ENCODE peak calls at places on chromosome 15, in seven cellular contexts. One of them, this sample, is unnamed.

GRCh38 chr15:79365765-79366164 is 54.9 kb downstream of the TMED3 start:
- DNase-seq in GM06990: no peak
- DNase-seq in GM12878: no peak
- DNase-seq in astrocyte of the spinal cord: no peak
- DNase-seq in CD4-positive, alpha-beta T cell: no peak
- DNase-seq in kidney: no peak
- DNase-seq in GM23338: no peak
- DNase-seq in this sample: no peak

GRCh38 chr15:41056810-41057209 is 59.3 kb downstream of the INO80 start:
- DNase-seq in GM06990: no peak
- DNase-seq in GM12878: no peak
- DNase-seq in astrocyte of the spinal cord: no peak
- DNase-seq in CD4-positive, alpha-beta T cell: no peak
- DNase-seq in kidney: no peak
- DNase-seq in GM23338: no peak
- DNase-seq in this sample: no peak

GRCh38 chr15:79874242-79874641 is 22.6 kb downstream of the MTHFS start:
- DNase-seq in GM06990: no peak
- DNase-seq in GM12878: no peak
- DNase-seq in astrocyte of the spinal cord: no peak
- DNase-seq in CD4-positive, alpha-beta T cell: no peak
- DNase-seq in kidney: no peak
- DNase-seq in GM23338: no peak
- DNase-seq in this sample: no peak

GRCh38 chr15:100788080-100788730 is 91.4 kb upstream of the ALDH1A3 start:
- DNase-seq in GM06990: no peak
- DNase-seq in GM12878: no peak
- DNase-seq in astrocyte of the spinal cord: no peak
- DNase-seq in CD4-positive, alpha-beta T cell: no peak
- DNase-seq in kidney: no peak
- DNase-seq in GM23338: no peak
- DNase-seq in this sample: no peak

GRCh38 chr15:57196865-57197264 is 179.4 kb upstream of the CGNL1 start:
- DNase-seq in GM06990: no peak
- DNase-seq in GM12878: no peak
- DNase-seq in astrocyte of the spinal cord: no peak
- DNase-seq in CD4-positive, alpha-beta T cell: no peak
- DNase-seq in kidney: no peak
- DNase-seq in GM23338: no peak
- DNase-seq in this sample: no peak

GRCh38 chr15:82231842-82232241 is 30.7 kb downstream of the EFL1 start:
- DNase-seq in GM06990: no peak
- DNase-seq in GM12878: no peak
- DNase-seq in astrocyte of the spinal cord: no peak
- DNase-seq in CD4-positive, alpha-beta T cell: no peak
- DNase-seq in kidney: no peak
- DNase-seq in GM23338: peak
- DNase-seq in this sample: no peak

GRCh38 chr15:60362318-60363023 is 35.3 kb downstream of the ANXA2 start:
- DNase-seq in GM06990: no peak
- DNase-seq in GM12878: no peak
- DNase-seq in astrocyte of the spinal cord: peak
- DNase-seq in CD4-positive, alpha-beta T cell: no peak
- DNase-seq in kidney: no peak
- DNase-seq in GM23338: no peak
- DNase-seq in this sample: peak

GRCh38 chr15:49589030-49589429 is 31.6 kb downstream of the FAM227B start:
- DNase-seq in GM06990: no peak
- DNase-seq in GM12878: no peak
- DNase-seq in astrocyte of the spinal cord: no peak
- DNase-seq in CD4-positive, alpha-beta T cell: no peak
- DNase-seq in kidney: no peak
- DNase-seq in GM23338: no peak
- DNase-seq in this sample: no peak

GRCh38 chr15:68518046-68518445 is 60.7 kb upstream of the CORO2B start:
- DNase-seq in GM06990: no peak
- DNase-seq in GM12878: no peak
- DNase-seq in astrocyte of the spinal cord: no peak
- DNase-seq in CD4-positive, alpha-beta T cell: no peak
- DNase-seq in kidney: no peak
- DNase-seq in GM23338: peak
- DNase-seq in this sample: peak

GRCh38 chr15:67025719-67026118 is 39.7 kb upstream of the SMAD3 start:
- DNase-seq in GM06990: no peak
- DNase-seq in GM12878: no peak
- DNase-seq in astrocyte of the spinal cord: peak
- DNase-seq in CD4-positive, alpha-beta T cell: no peak
- DNase-seq in kidney: peak
- DNase-seq in GM23338: no peak
- DNase-seq in this sample: peak

GRCh38 chr15:42081463-42081830 is 12.9 kb downstream of the PLA2G4D start:
- DNase-seq in GM06990: no peak
- DNase-seq in GM12878: no peak
- DNase-seq in astrocyte of the spinal cord: no peak
- DNase-seq in CD4-positive, alpha-beta T cell: no peak
- DNase-seq in kidney: no peak
- DNase-seq in GM23338: no peak
- DNase-seq in this sample: no peak

DNA sequence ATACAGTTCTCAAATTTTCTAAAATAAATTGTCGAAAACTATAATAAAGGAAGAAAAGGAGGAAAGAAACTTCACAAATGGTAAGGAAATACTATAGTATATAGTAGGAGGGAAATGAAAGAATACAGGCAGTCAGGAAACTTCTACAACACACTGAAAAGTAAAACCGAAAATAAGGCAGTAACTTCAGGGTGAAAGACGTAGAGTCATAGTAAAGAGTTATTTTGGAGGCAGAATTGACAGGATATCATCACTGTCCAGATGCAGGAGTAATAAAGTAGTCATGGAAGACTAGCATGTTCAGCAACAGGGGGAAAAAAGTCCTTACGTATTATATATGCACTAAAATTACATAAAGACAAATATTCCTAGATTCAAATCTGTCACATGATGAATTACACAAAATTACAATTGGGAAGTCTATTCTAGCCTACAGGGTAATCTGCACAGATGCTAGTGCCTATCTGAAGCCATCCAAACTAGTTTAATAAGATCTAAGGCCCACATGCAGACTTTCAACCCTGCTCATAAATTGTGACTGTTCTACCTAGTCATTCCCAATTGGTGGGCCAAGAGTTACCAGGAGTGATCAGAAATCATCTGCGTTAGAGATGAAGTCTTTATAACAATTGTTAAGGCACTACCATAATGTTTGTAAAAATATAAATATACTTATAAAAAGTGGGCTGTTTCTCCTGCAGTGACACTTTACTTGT is 14.0 kb downstream of the VPS13C start:
- DNase-seq in GM06990: peak
- DNase-seq in GM12878: no peak
- DNase-seq in astrocyte of the spinal cord: no peak
- DNase-seq in CD4-positive, alpha-beta T cell: no peak
- DNase-seq in kidney: no peak
- DNase-seq in GM23338: no peak
- DNase-seq in this sample: no peak
- TF ChIP-seq CTCF in GM06990: no peak
- TF ChIP-seq CTCF in GM12878: no peak
- TF ChIP-seq CTCF in astrocyte of the spinal cord: no peak
- TF ChIP-seq CTCF in CD4-positive, alpha-beta T cell: no peak
- TF ChIP-seq CTCF in kidney: no peak
- TF ChIP-seq CTCF in GM23338: no peak
- TF ChIP-seq CTCF in this sample: no peak

DNA sequence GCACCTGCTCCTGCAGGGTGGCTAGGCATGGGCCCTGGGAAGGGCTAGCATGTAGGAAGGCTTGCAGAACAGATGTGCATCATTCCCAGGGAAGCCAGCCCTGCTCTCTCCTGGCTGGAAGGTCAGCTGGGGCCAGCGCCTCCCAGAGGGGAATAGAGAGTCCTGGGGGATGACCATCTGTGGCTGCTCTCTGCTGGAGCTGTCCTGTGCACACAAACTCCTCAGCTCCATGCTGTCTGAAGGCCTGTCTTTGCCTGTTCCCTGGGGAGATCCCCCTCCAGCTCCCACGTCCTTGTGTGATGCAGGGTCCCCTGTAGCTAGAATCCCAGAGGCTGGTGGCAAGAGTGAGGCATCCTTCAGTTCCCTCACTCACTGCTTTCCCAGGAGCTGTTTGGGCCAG is 19.3 kb downstream of the IL16 start:
- DNase-seq in GM06990: no peak
- DNase-seq in GM12878: no peak
- DNase-seq in astrocyte of the spinal cord: no peak
- DNase-seq in CD4-positive, alpha-beta T cell: no peak
- DNase-seq in kidney: no peak
- DNase-seq in GM23338: no peak
- DNase-seq in this sample: no peak
- TF ChIP-seq CTCF in GM06990: no peak
- TF ChIP-seq CTCF in GM12878: no peak
- TF ChIP-seq CTCF in astrocyte of the spinal cord: no peak
- TF ChIP-seq CTCF in CD4-positive, alpha-beta T cell: no peak
- TF ChIP-seq CTCF in kidney: no peak
- TF ChIP-seq CTCF in GM23338: no peak
- TF ChIP-seq CTCF in this sample: no peak

GRCh38 chr15:88913850-88914169 is 631 bp upstream of the MFGE8 start:
- DNase-seq in GM06990: no peak
- DNase-seq in GM12878: no peak
- DNase-seq in astrocyte of the spinal cord: no peak
- DNase-seq in CD4-positive, alpha-beta T cell: no peak
- DNase-seq in kidney: no peak
- DNase-seq in GM23338: no peak
- DNase-seq in this sample: no peak

GRCh38 chr15:88915354-88915753 is 2.2 kb upstream of the MFGE8 start:
- DNase-seq in GM06990: no peak
- DNase-seq in GM12878: no peak
- DNase-seq in astrocyte of the spinal cord: no peak
- DNase-seq in CD4-positive, alpha-beta T cell: no peak
- DNase-seq in kidney: no peak
- DNase-seq in GM23338: no peak
- DNase-seq in this sample: no peak

GRCh38 chr15:88911766-88912118 is 1.4 kb downstream of the MFGE8 start:
- DNase-seq in GM06990: no peak
- DNase-seq in GM12878: no peak
- DNase-seq in astrocyte of the spinal cord: no peak
- DNase-seq in CD4-positive, alpha-beta T cell: no peak
- DNase-seq in kidney: no peak
- DNase-seq in GM23338: peak
- DNase-seq in this sample: no peak

GRCh38 chr15:88912500-88912921 is 668 bp downstream of the MFGE8 start:
- DNase-seq in GM06990: no peak
- DNase-seq in GM12878: no peak
- DNase-seq in astrocyte of the spinal cord: peak
- DNase-seq in CD4-positive, alpha-beta T cell: no peak
- DNase-seq in kidney: peak
- DNase-seq in GM23338: peak
- DNase-seq in this sample: no peak

GRCh38 chr15:88913017-88913849 is at the start of gene MFGE8:
- DNase-seq in GM06990: peak
- DNase-seq in GM12878: no peak
- DNase-seq in astrocyte of the spinal cord: peak
- DNase-seq in CD4-positive, alpha-beta T cell: peak
- DNase-seq in kidney: peak
- DNase-seq in GM23338: peak
- DNase-seq in this sample: peak
- TF ChIP-seq CTCF in GM06990: no peak
- TF ChIP-seq CTCF in GM12878: no peak
- TF ChIP-seq CTCF in astrocyte of the spinal cord: no peak
- TF ChIP-seq CTCF in CD4-positive, alpha-beta T cell: peak
- TF ChIP-seq CTCF in kidney: no peak
- TF ChIP-seq CTCF in GM23338: no peak
- TF ChIP-seq CTCF in this sample: no peak

DNA sequence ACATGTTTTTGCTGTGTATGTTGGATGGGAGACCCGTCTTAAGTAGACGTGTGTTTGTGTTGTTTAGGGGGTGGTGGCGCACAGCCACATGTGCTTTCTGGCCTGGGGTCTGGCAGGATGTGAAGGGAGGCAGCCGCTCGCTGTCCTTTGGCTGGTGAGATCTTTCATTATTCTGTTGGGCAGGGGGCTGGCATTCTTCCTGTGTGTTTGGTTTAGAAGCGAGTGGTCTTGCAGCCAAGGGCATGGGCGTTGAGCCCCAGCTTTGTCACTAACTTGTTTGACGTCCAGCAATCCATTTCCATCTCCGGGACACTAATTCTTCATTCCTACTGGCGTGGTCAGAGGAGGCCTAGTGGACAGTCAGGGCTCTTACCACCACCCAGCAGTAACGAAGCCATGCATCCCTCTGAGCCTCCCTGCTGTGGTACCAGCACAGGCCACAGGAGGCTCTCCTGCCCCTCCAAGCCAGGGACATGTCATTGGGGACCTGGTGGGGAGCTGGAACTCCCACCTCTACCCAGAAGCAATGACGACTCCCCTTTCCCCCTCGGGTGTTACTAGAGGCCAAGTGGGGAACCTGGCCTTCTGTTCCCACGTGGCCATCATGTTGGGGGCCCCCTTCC is 10.7 kb downstream of the THSD4 start:
- DNase-seq in GM06990: no peak
- DNase-seq in GM12878: no peak
- DNase-seq in astrocyte of the spinal cord: no peak
- DNase-seq in CD4-positive, alpha-beta T cell: no peak
- DNase-seq in kidney: no peak
- DNase-seq in GM23338: peak
- DNase-seq in this sample: no peak
- TF ChIP-seq CTCF in GM06990: peak
- TF ChIP-seq CTCF in GM12878: no peak
- TF ChIP-seq CTCF in astrocyte of the spinal cord: peak
- TF ChIP-seq CTCF in CD4-positive, alpha-beta T cell: no peak
- TF ChIP-seq CTCF in kidney: no peak
- TF ChIP-seq CTCF in GM23338: peak
- TF ChIP-seq CTCF in this sample: no peak